ENCODE peak calls at places on chromosomes 4 and X, in ten cellular contexts. C is body of pancreas, H is amniotic stem cell, P is NCI-H1092, D is NCI-H1436, U is NAMALWA, N is endodermal cell, V is fibroblast of lung, G is endothelial cell, X is progenitor cell of endocrine pancreas. Q is an unnamed sample.

GRCh38 chr4:81084029-81084428 is 53.5 kb downstream of the BMP3 start:
- DNase-seq in C (no peak), H (no peak), P (no peak), D (no peak), U (no peak), N (no peak), V (peak), G (no peak), X (no peak), Q (peak)

GRCh38 chrX:150765237-150765636 is 72.0 kb downstream of the MTMR1 start:
- DNase-seq in C (no peak), H (no peak), P (no peak), D (no peak), U (no peak), N (peak), V (no peak), G (no peak), X (no peak), Q (no peak)

GRCh38 chr4:70992354-70992753 is 1.1 kb upstream of the DCK start:
- DNase-seq in C (peak), H (no peak), P (no peak), D (peak), U (peak), N (peak), V (no peak), G (no peak), X (no peak), Q (peak)

GRCh38 chr4:140308366-140309123 is 64.9 kb upstream of the SCOC start:
- DNase-seq in C (peak), H (peak), P (no peak), D (no peak), U (no peak), N (peak), V (peak), G (no peak), X (no peak), Q (no peak)

GRCh38 chrX:13938053-13938765 is 91.5 kb downstream of the GEMIN8 start:
- DNase-seq in C (peak), H (no peak), P (peak), D (peak), U (peak), N (peak), V (peak), G (peak), X (peak), Q (peak)

GRCh38 chrX:62839596-62839995 is 511.5 kb downstream of the SPIN4 start:
- DNase-seq in C (no peak), H (no peak), P (no peak), D (no peak), U (no peak), N (no peak), V (no peak), G (no peak), X (no peak), Q (no peak)

GRCh38 chr4:115219315-115219840 is 106.0 kb upstream of the NDST4 start:
- DNase-seq in C (no peak), H (no peak), P (no peak), D (no peak), U (no peak), N (peak), V (no peak), G (no peak), X (no peak), Q (no peak)

GRCh38 chr4:124202106-124202505 is 510.4 kb downstream of the ANKRD50 start:
- DNase-seq in C (peak), H (no peak), P (no peak), D (no peak), U (no peak), N (no peak), V (peak), G (no peak), X (no peak), Q (no peak)

GRCh38 chrX:39613997-39614679 is 483.6 kb downstream of the BCOR start:
- DNase-seq in C (peak), H (no peak), P (peak), D (no peak), U (no peak), N (peak), V (no peak), G (no peak), X (no peak), Q (peak)

GRCh38 chrX:50801135-50801534 is 12.9 kb downstream of the SHROOM4 start:
- DNase-seq in C (no peak), H (no peak), P (no peak), D (no peak), U (no peak), N (no peak), V (no peak), G (no peak), X (no peak), Q (peak)

GRCh38 chr4:113901994-113902787 is 77.3 kb downstream of the ARSJ start:
- DNase-seq in C (peak), H (no peak), P (no peak), D (no peak), U (no peak), N (no peak), V (no peak), G (no peak), X (peak), Q (peak)

GRCh38 chrX:136196691-136197155 is 49.4 kb downstream of the FHL1 start:
- DNase-seq in C (no peak), H (peak), P (no peak), D (no peak), U (no peak), N (no peak), V (peak), G (no peak), X (no peak), Q (no peak)